ENCODE peak calls at places on chromosomes 7 and 10, in six cellular contexts. One of them, this sample, is unnamed.

GRCh38 chr10:117492504-117492903 is 50.0 kb upstream of the EMX2 start:
- DNase-seq in left lung: no peak
- DNase-seq in transverse colon: no peak
- DNase-seq in GM23248: no peak
- DNase-seq in brain microvascular endothelial cell: no peak
- DNase-seq in Peyer's patch: no peak
- DNase-seq in this sample: no peak

GRCh38 chr7:148856035-148856881 is 27.8 kb downstream of the EZH2 start:
- DNase-seq in left lung: no peak
- DNase-seq in transverse colon: peak
- DNase-seq in GM23248: peak
- DNase-seq in brain microvascular endothelial cell: peak
- DNase-seq in Peyer's patch: peak
- DNase-seq in this sample: no peak

GRCh38 chr7:28409716-28410627 is 2.3 kb upstream of the CREB5 start:
- DNase-seq in left lung: peak
- DNase-seq in transverse colon: peak
- DNase-seq in GM23248: peak
- DNase-seq in brain microvascular endothelial cell: peak
- DNase-seq in Peyer's patch: no peak
- DNase-seq in this sample: no peak

GRCh38 chr7:93142127-93142526 is 6.1 kb downstream of the SAMD9L start:
- DNase-seq in left lung: no peak
- DNase-seq in transverse colon: no peak
- DNase-seq in GM23248: peak
- DNase-seq in brain microvascular endothelial cell: no peak
- DNase-seq in Peyer's patch: no peak
- DNase-seq in this sample: no peak

GRCh38 chr7:154953006-154953684 is 49.8 kb downstream of the PAXIP1 start:
- DNase-seq in left lung: peak
- DNase-seq in transverse colon: peak
- DNase-seq in GM23248: peak
- DNase-seq in brain microvascular endothelial cell: peak
- DNase-seq in Peyer's patch: peak
- DNase-seq in this sample: no peak

GRCh38 chr7:18414885-18415284 is 80.7 kb upstream of the HDAC9 start:
- DNase-seq in left lung: no peak
- DNase-seq in transverse colon: no peak
- DNase-seq in GM23248: no peak
- DNase-seq in brain microvascular endothelial cell: no peak
- DNase-seq in Peyer's patch: no peak
- DNase-seq in this sample: no peak

GRCh38 chr10:88028654-88029053 is 165.2 kb downstream of the PTEN start:
- DNase-seq in left lung: no peak
- DNase-seq in transverse colon: no peak
- DNase-seq in GM23248: no peak
- DNase-seq in brain microvascular endothelial cell: no peak
- DNase-seq in Peyer's patch: peak
- DNase-seq in this sample: no peak

GRCh38 chr7:114217026-114217425 is 197.6 kb upstream of the FOXP2 start:
- DNase-seq in left lung: no peak
- DNase-seq in transverse colon: no peak
- DNase-seq in GM23248: peak
- DNase-seq in brain microvascular endothelial cell: no peak
- DNase-seq in Peyer's patch: no peak
- DNase-seq in this sample: no peak

GRCh38 chr10:43873717-43874116 is 225.0 kb upstream of the ZNF32 start:
- DNase-seq in left lung: no peak
- DNase-seq in transverse colon: no peak
- DNase-seq in GM23248: no peak
- DNase-seq in brain microvascular endothelial cell: no peak
- DNase-seq in Peyer's patch: no peak
- DNase-seq in this sample: no peak

GRCh38 chr7:73851410-73852338 is 9.3 kb upstream of the TMEM270 start:
- DNase-seq in left lung: no peak
- DNase-seq in transverse colon: no peak
- DNase-seq in GM23248: peak
- DNase-seq in brain microvascular endothelial cell: peak
- DNase-seq in Peyer's patch: no peak
- DNase-seq in this sample: peak

GRCh38 chr10:17454181-17454800 is at the start of gene ST8SIA6:
- DNase-seq in left lung: peak
- DNase-seq in transverse colon: peak
- DNase-seq in GM23248: peak
- DNase-seq in brain microvascular endothelial cell: peak
- DNase-seq in Peyer's patch: peak
- DNase-seq in this sample: no peak

GRCh38 chr7:20578257-20578771 is 37.2 kb upstream of the ABCB5 start:
- DNase-seq in left lung: no peak
- DNase-seq in transverse colon: no peak
- DNase-seq in GM23248: no peak
- DNase-seq in brain microvascular endothelial cell: no peak
- DNase-seq in Peyer's patch: no peak
- DNase-seq in this sample: no peak

GRCh38 chr7:49422564-49422963 is 350.9 kb upstream of the VWC2 start:
- DNase-seq in left lung: no peak
- DNase-seq in transverse colon: no peak
- DNase-seq in GM23248: no peak
- DNase-seq in brain microvascular endothelial cell: no peak
- DNase-seq in Peyer's patch: no peak
- DNase-seq in this sample: no peak

GRCh38 chr7:26681819-26682418 is 182.5 kb downstream of the SKAP2 start:
- DNase-seq in left lung: no peak
- DNase-seq in transverse colon: no peak
- DNase-seq in GM23248: peak
- DNase-seq in brain microvascular endothelial cell: no peak
- DNase-seq in Peyer's patch: no peak
- DNase-seq in this sample: no peak

GRCh38 chr7:157844611-157845010 is 507.8 kb downstream of the DNAJB6 start:
- DNase-seq in left lung: peak
- DNase-seq in transverse colon: no peak
- DNase-seq in GM23248: no peak
- DNase-seq in brain microvascular endothelial cell: no peak
- DNase-seq in Peyer's patch: no peak
- DNase-seq in this sample: no peak

GRCh38 chr10:2681911-2682310 is 385.4 kb upstream of the PFKP start:
- DNase-seq in left lung: no peak
- DNase-seq in transverse colon: no peak
- DNase-seq in GM23248: no peak
- DNase-seq in brain microvascular endothelial cell: no peak
- DNase-seq in Peyer's patch: no peak
- DNase-seq in this sample: no peak

GRCh38 chr10:5234106-5234877 is 37.7 kb downstream of the AKR1C4 start:
- DNase-seq in left lung: no peak
- DNase-seq in transverse colon: peak
- DNase-seq in GM23248: peak
- DNase-seq in brain microvascular endothelial cell: no peak
- DNase-seq in Peyer's patch: peak
- DNase-seq in this sample: peak

GRCh38 chr10:49606981-49607535 is 3.1 kb upstream of the SLC18A3 start:
- DNase-seq in left lung: peak
- DNase-seq in transverse colon: peak
- DNase-seq in GM23248: peak
- DNase-seq in brain microvascular endothelial cell: peak
- DNase-seq in Peyer's patch: peak
- DNase-seq in this sample: peak

GRCh38 chr7:93148135-93148534 is at the start of gene SAMD9L:
- DNase-seq in left lung: no peak
- DNase-seq in transverse colon: no peak
- DNase-seq in GM23248: peak
- DNase-seq in brain microvascular endothelial cell: no peak
- DNase-seq in Peyer's patch: peak
- DNase-seq in this sample: no peak

GRCh38 chr10:4234661-4235060 is 449.7 kb upstream of the KLF6 start:
- DNase-seq in left lung: no peak
- DNase-seq in transverse colon: no peak
- DNase-seq in GM23248: no peak
- DNase-seq in brain microvascular endothelial cell: no peak
- DNase-seq in Peyer's patch: peak
- DNase-seq in this sample: no peak

GRCh38 chr10:132143162-132143561 is 43.6 kb upstream of the DPYSL4 start:
- DNase-seq in left lung: peak
- DNase-seq in transverse colon: no peak
- DNase-seq in GM23248: no peak
- DNase-seq in brain microvascular endothelial cell: no peak
- DNase-seq in Peyer's patch: no peak
- DNase-seq in this sample: no peak

GRCh38 chr10:19325581-19325980 is 277.0 kb downstream of the MALRD1 start:
- DNase-seq in left lung: no peak
- DNase-seq in transverse colon: no peak
- DNase-seq in GM23248: no peak
- DNase-seq in brain microvascular endothelial cell: no peak
- DNase-seq in Peyer's patch: no peak
- DNase-seq in this sample: no peak

GRCh38 chr10:70302292-70302691 is 18.5 kb upstream of the NPFFR1 start:
- DNase-seq in left lung: no peak
- DNase-seq in transverse colon: no peak
- DNase-seq in GM23248: peak
- DNase-seq in brain microvascular endothelial cell: peak
- DNase-seq in Peyer's patch: no peak
- DNase-seq in this sample: peak

GRCh38 chr7:136807598-136807997 is 60.9 kb upstream of the CHRM2 start:
- DNase-seq in left lung: no peak
- DNase-seq in transverse colon: no peak
- DNase-seq in GM23248: no peak
- DNase-seq in brain microvascular endothelial cell: no peak
- DNase-seq in Peyer's patch: no peak
- DNase-seq in this sample: no peak

GRCh38 chr7:28990200-28990960 is 32.2 kb upstream of the TRIL start:
- DNase-seq in left lung: no peak
- DNase-seq in transverse colon: no peak
- DNase-seq in GM23248: peak
- DNase-seq in brain microvascular endothelial cell: peak
- DNase-seq in Peyer's patch: no peak
- DNase-seq in this sample: no peak

GRCh38 chr10:60390224-60390626 is 550 bp upstream of the ANK3 start:
- DNase-seq in left lung: no peak
- DNase-seq in transverse colon: no peak
- DNase-seq in GM23248: peak
- DNase-seq in brain microvascular endothelial cell: peak
- DNase-seq in Peyer's patch: no peak
- DNase-seq in this sample: peak

GRCh38 chr10:80909254-80909653 is 371.6 kb downstream of the SH2D4B start:
- DNase-seq in left lung: no peak
- DNase-seq in transverse colon: no peak
- DNase-seq in GM23248: no peak
- DNase-seq in brain microvascular endothelial cell: no peak
- DNase-seq in Peyer's patch: no peak
- DNase-seq in this sample: no peak

GRCh38 chr10:80908596-80908995 is 370.9 kb downstream of the SH2D4B start:
- DNase-seq in left lung: no peak
- DNase-seq in transverse colon: no peak
- DNase-seq in GM23248: no peak
- DNase-seq in brain microvascular endothelial cell: no peak
- DNase-seq in Peyer's patch: no peak
- DNase-seq in this sample: no peak
- H3K4me3 ChIP-seq in left lung: no peak
- H3K4me3 ChIP-seq in transverse colon: no peak
- H3K4me3 ChIP-seq in GM23248: no peak
- H3K4me3 ChIP-seq in brain microvascular endothelial cell: no peak
- H3K4me3 ChIP-seq in Peyer's patch: no peak
- H3K4me3 ChIP-seq in this sample: no peak

DNA sequence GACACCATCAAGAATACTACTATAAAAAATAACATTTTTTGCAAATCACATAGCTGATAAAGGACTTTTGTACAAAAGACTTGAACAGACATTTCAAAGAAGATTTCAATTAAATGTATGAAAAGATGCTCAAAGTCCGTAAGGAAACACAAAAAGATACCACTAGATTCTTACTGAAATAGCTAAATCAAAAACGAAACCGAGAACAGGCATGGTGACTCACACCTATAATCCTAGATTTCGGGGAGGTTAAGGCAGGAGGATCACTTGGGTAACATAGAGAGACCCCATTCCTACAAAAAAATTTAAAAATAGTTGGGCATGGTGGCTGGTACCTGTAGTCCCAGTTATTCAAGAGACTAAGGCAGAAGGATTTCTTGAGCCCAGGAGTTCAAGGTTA is 520.2 kb upstream of the GRM3 start:
- DNase-seq in left lung: no peak
- DNase-seq in transverse colon: no peak
- DNase-seq in GM23248: no peak
- DNase-seq in brain microvascular endothelial cell: no peak
- DNase-seq in Peyer's patch: no peak
- DNase-seq in this sample: no peak
- H3K4me3 ChIP-seq in left lung: no peak
- H3K4me3 ChIP-seq in transverse colon: no peak
- H3K4me3 ChIP-seq in GM23248: no peak
- H3K4me3 ChIP-seq in brain microvascular endothelial cell: no peak
- H3K4me3 ChIP-seq in Peyer's patch: no peak
- H3K4me3 ChIP-seq in this sample: no peak

DNA sequence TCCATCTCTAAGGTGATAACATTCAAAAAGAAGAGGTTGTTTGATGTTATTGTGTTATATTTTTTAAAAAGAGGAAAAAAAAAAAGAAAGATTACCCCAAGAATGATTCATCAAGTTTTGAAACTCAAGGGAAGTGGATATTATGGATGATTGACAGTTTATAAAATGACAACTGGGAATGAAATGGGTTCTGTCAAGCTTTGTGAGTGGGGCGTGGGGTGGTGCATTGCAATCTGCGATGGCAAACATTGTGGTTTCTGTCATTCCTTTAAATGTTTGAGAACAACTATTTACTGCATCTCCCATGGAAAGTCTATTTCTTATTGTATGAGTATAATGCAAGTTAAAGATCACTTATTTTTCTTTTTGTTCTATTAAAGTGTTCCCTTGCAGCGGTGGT is 297.0 kb downstream of the CCDC3 start:
- DNase-seq in left lung: no peak
- DNase-seq in transverse colon: no peak
- DNase-seq in GM23248: no peak
- DNase-seq in brain microvascular endothelial cell: no peak
- DNase-seq in Peyer's patch: no peak
- DNase-seq in this sample: no peak
- H3K4me3 ChIP-seq in left lung: no peak
- H3K4me3 ChIP-seq in transverse colon: no peak
- H3K4me3 ChIP-seq in GM23248: no peak
- H3K4me3 ChIP-seq in brain microvascular endothelial cell: no peak
- H3K4me3 ChIP-seq in Peyer's patch: no peak
- H3K4me3 ChIP-seq in this sample: no peak

GRCh38 chr7:32891800-32892520 is 400 bp upstream of the KBTBD2 start:
- DNase-seq in left lung: peak
- DNase-seq in transverse colon: peak
- DNase-seq in GM23248: peak
- DNase-seq in brain microvascular endothelial cell: peak
- DNase-seq in Peyer's patch: peak
- DNase-seq in this sample: peak

GRCh38 chr7:32893722-32894121 is 2.2 kb upstream of the KBTBD2 start:
- DNase-seq in left lung: no peak
- DNase-seq in transverse colon: no peak
- DNase-seq in GM23248: no peak
- DNase-seq in brain microvascular endothelial cell: no peak
- DNase-seq in Peyer's patch: no peak
- DNase-seq in this sample: no peak

GRCh38 chr7:32892521-32893224 is 1.1 kb upstream of the KBTBD2 start:
- DNase-seq in left lung: peak
- DNase-seq in transverse colon: peak
- DNase-seq in GM23248: peak
- DNase-seq in brain microvascular endothelial cell: peak
- DNase-seq in Peyer's patch: peak
- DNase-seq in this sample: no peak

GRCh38 chr7:32894171-32894570 is 2.6 kb upstream of the KBTBD2 start:
- DNase-seq in left lung: no peak
- DNase-seq in transverse colon: no peak
- DNase-seq in GM23248: no peak
- DNase-seq in brain microvascular endothelial cell: no peak
- DNase-seq in Peyer's patch: no peak
- DNase-seq in this sample: no peak

GRCh38 chr7:32893225-32893560 is 1.6 kb upstream of the KBTBD2 start:
- DNase-seq in left lung: no peak
- DNase-seq in transverse colon: no peak
- DNase-seq in GM23248: no peak
- DNase-seq in brain microvascular endothelial cell: no peak
- DNase-seq in Peyer's patch: no peak
- DNase-seq in this sample: no peak
- H3K4me3 ChIP-seq in left lung: peak
- H3K4me3 ChIP-seq in transverse colon: no peak
- H3K4me3 ChIP-seq in GM23248: peak
- H3K4me3 ChIP-seq in brain microvascular endothelial cell: no peak
- H3K4me3 ChIP-seq in Peyer's patch: no peak
- H3K4me3 ChIP-seq in this sample: peak